ENCODE peak calls at places on chromosomes 7 and 10, in six cellular contexts. F is stimulated activated CD4-positive, alpha-beta T cell treated with anti-CD3 and anti-CD28 coated beads, TNF-alpha, amount 100 ng/mL, for 4 hours; A is effector memory CD8-positive, alpha-beta T cell; J is ovary; X is dermis microvascular lymphatic vessel endothelial cell; R is Peyer's patch. T is an unnamed sample.

GRCh38 chr10:22603581-22603980 is 110.8 kb downstream of the PIP4K2A start:
- DNase-seq in X (no peak), R (no peak), A (no peak), J (no peak), F (no peak), T (no peak)

GRCh38 chr10:84765656-84766055 is 437.3 kb downstream of the CCSER2 start:
- DNase-seq in A (no peak), X (no peak), R (no peak), F (no peak), J (no peak), T (no peak)

GRCh38 chr10:60661627-60662026 is 116.7 kb upstream of the CDK1 start:
- DNase-seq in X (no peak), R (no peak), A (no peak), F (no peak), J (no peak), T (no peak)

GRCh38 chr10:102399217-102400021 is 3.9 kb downstream of the NFKB2 start:
- DNase-seq in J (peak; percentile 85), X (peak; percentile 63), R (peak; percentile 88), F (peak; percentile 74), A (peak; percentile 89), T (peak; percentile 92)

GRCh38 chr7:159136442-159136841 is 8.2 kb downstream of the VIPR2 start:
- DNase-seq in A (no peak), X (no peak), R (no peak), F (no peak), J (no peak), T (no peak)

GRCh38 chr7:376306-376969 is 86.5 kb downstream of the FOXL3 start:
- DNase-seq in R (no peak), F (no peak), X (no peak), J (no peak), A (no peak), T (peak; percentile 66)

GRCh38 chr7:151648429-151648828 is 128.7 kb upstream of the RHEB start:
- DNase-seq in R (no peak), X (no peak), F (no peak), A (no peak), J (no peak), T (no peak)

GRCh38 chr7:135774284-135774683 is 25.7 kb upstream of the FAM180A start:
- DNase-seq in A (no peak), F (no peak), X (peak; percentile 40), J (no peak), R (no peak), T (no peak)

GRCh38 chr7:133358728-133359127 is 105.8 kb downstream of the EXOC4 start:
- DNase-seq in F (no peak), J (no peak), A (no peak), X (no peak), R (no peak), T (no peak)

GRCh38 chr7:114656471-114656870 is 241.9 kb downstream of the FOXP2 start:
- DNase-seq in X (no peak), J (no peak), F (no peak), A (no peak), R (no peak), T (no peak)

GRCh38 chr7:84060000-84060399 is 134.6 kb downstream of the SEMA3A start:
- DNase-seq in F (no peak), X (no peak), J (no peak), A (no peak), R (no peak), T (no peak)

GRCh38 chr7:2969398-2970306 is 74.0 kb downstream of the CARD11 start:
- DNase-seq in A (no peak), R (no peak), X (no peak), F (no peak), J (no peak), T (no peak)

GRCh38 chr7:49624611-49625010 is 148.8 kb upstream of the VWC2 start:
- DNase-seq in R (no peak), J (no peak), X (no peak), F (no peak), A (no peak), T (no peak)